ENCODE peak calls at places on chromosomes 7 and 10, in seven cellular contexts. P, K, B, U, D, X and W are unnamed samples.

GRCh38 chr10:28922127-28922526 is 244.8 kb downstream of the BAMBI start:
- DNase-seq in P (peak), K (no peak), B (no peak), U (no peak), D (no peak), X (no peak), W (no peak)

GRCh38 chr10:78763651-78764395 is 304.9 kb upstream of the ZMIZ1 start:
- DNase-seq in P (no peak), K (no peak), B (no peak), U (no peak), D (no peak), X (no peak), W (no peak)

GRCh38 chr7:30445770-30446169 is 32.8 kb downstream of the NOD1 start:
- DNase-seq in P (no peak), K (peak), B (no peak), U (peak), D (no peak), X (no peak), W (no peak)

GRCh38 chr10:86329093-86329710 is 37.4 kb downstream of the GRID1 start:
- DNase-seq in P (no peak), K (no peak), B (no peak), U (no peak), D (no peak), X (no peak), W (no peak)

GRCh38 chr10:80894339-80894791 is 356.7 kb downstream of the SH2D4B start:
- DNase-seq in P (no peak), K (no peak), B (no peak), U (no peak), D (no peak), X (no peak), W (no peak)

GRCh38 chr10:62083413-62083794 is 181.9 kb downstream of the ARID5B start:
- DNase-seq in P (peak), K (no peak), B (no peak), U (no peak), D (no peak), X (peak), W (peak)

GRCh38 chr7:143456992-143457793 is 13.9 kb downstream of the TAS2R60 start:
- DNase-seq in P (peak), K (no peak), B (no peak), U (no peak), D (no peak), X (peak), W (peak)

GRCh38 chr10:80412521-80412920 is 4.2 kb downstream of the PRXL2A start:
- DNase-seq in P (no peak), K (no peak), B (no peak), U (no peak), D (no peak), X (peak), W (peak)

GRCh38 chr7:128361463-128362441 is at the start of gene PRRT4:
- DNase-seq in P (no peak), K (peak), B (peak), U (peak), D (peak), X (no peak), W (peak)

GRCh38 chr10:72375173-72375572 is 20.5 kb upstream of the DNAJB12 start:
- DNase-seq in P (no peak), K (no peak), B (no peak), U (no peak), D (no peak), X (no peak), W (no peak)

GRCh38 chr10:23604613-23605012 is 165.7 kb downstream of the OTUD1 start:
- DNase-seq in P (peak), K (no peak), B (no peak), U (no peak), D (no peak), X (no peak), W (no peak)

GRCh38 chr7:158824028-158824427 is 5.3 kb downstream of the ESYT2 start:
- DNase-seq in P (no peak), K (peak), B (no peak), U (peak), D (no peak), X (peak), W (no peak)

GRCh38 chr10:67923551-67923950 is 39.1 kb downstream of the SIRT1 start:
- DNase-seq in P (peak), K (no peak), B (no peak), U (no peak), D (no peak), X (no peak), W (no peak)

GRCh38 chr7:149869867-149870266 is 3.9 kb upstream of the ATP6V0E2 start:
- DNase-seq in P (no peak), K (peak), B (no peak), U (peak), D (no peak), X (no peak), W (no peak)

GRCh38 chr7:119197872-119198527 is 973.5 kb downstream of the ANKRD7 start:
- DNase-seq in P (peak), K (no peak), B (no peak), U (peak), D (no peak), X (peak), W (peak)

GRCh38 chr7:88357295-88357694 is 50.6 kb upstream of the STEAP4 start:
- DNase-seq in P (peak), K (no peak), B (no peak), U (no peak), D (no peak), X (no peak), W (peak)

GRCh38 chr10:9634466-9634865 is 1383.2 kb upstream of the CELF2 start:
- DNase-seq in P (peak), K (no peak), B (no peak), U (no peak), D (no peak), X (no peak), W (no peak)

GRCh38 chr7:30238721-30239441 is 45.5 kb upstream of the ZNRF2 start:
- DNase-seq in P (peak), K (no peak), B (no peak), U (no peak), D (no peak), X (peak), W (peak)

GRCh38 chr10:71780161-71780560 is 6.8 kb upstream of the VSIR start:
- DNase-seq in P (no peak), K (no peak), B (no peak), U (no peak), D (no peak), X (no peak), W (no peak)

GRCh38 chr7:98870071-98870651 is 347 bp upstream of the TMEM130 start:
- DNase-seq in P (no peak), K (peak), B (peak), U (peak), D (no peak), X (no peak), W (peak)

GRCh38 chr10:43093423-43094090 is 16.7 kb downstream of the RET start:
- DNase-seq in P (no peak), K (no peak), B (no peak), U (no peak), D (no peak), X (no peak), W (no peak)

GRCh38 chr7:120402801-120403200 is 129.8 kb downstream of the KCND2 start:
- DNase-seq in P (peak), K (no peak), B (no peak), U (no peak), D (no peak), X (peak), W (peak)

GRCh38 chr7:80859272-80859970 is 59.4 kb downstream of the SEMA3C start:
- DNase-seq in P (no peak), K (no peak), B (no peak), U (no peak), D (no peak), X (peak), W (no peak)

GRCh38 chr10:104488046-104488832 is 134.6 kb downstream of the CFAP58 start:
- DNase-seq in P (no peak), K (no peak), B (no peak), U (no peak), D (no peak), X (no peak), W (no peak)

GRCh38 chr7:69516208-69516820 is 82.0 kb upstream of the AUTS2 start:
- DNase-seq in P (no peak), K (no peak), B (no peak), U (no peak), D (no peak), X (no peak), W (no peak)

GRCh38 chr10:114304017-114304565 is 65.0 kb downstream of the VWA2 start:
- DNase-seq in P (peak), K (peak), B (peak), U (peak), D (peak), X (peak), W (peak)

GRCh38 chr10:124524991-124525653 is 63.5 kb downstream of the LHPP start:
- DNase-seq in P (peak), K (no peak), B (no peak), U (no peak), D (no peak), X (no peak), W (no peak)